ENCODE peak calls at places on chromosome 1, in eight cellular contexts. One of them, this sample, is unnamed. For H3K27me3 and H3K36me3, the result is how much of the 10 kb centered on the place peaks cover.

GRCh38 chr1:216742625-216743024 is 19.4 kb upstream of the ESRRG start:
- DNase-seq in PC-9: no peak
- DNase-seq in HAP-1: no peak
- DNase-seq in lower lobe of right lung: no peak
- DNase-seq in BE2C: peak
- DNase-seq in psoas muscle: no peak
- DNase-seq in mesendoderm: no peak
- DNase-seq in keratinocyte: no peak
- DNase-seq in this sample: no peak

GRCh38 chr1:114550336-114550735 is 31.1 kb downstream of the BCAS2 start:
- DNase-seq in PC-9: no peak
- DNase-seq in HAP-1: no peak
- DNase-seq in lower lobe of right lung: no peak
- DNase-seq in BE2C: no peak
- DNase-seq in psoas muscle: no peak
- DNase-seq in mesendoderm: peak
- DNase-seq in keratinocyte: no peak
- DNase-seq in this sample: no peak

GRCh38 chr1:184541537-184542152 is 154.8 kb downstream of the C1orf21 start:
- DNase-seq in PC-9: no peak
- DNase-seq in HAP-1: no peak
- DNase-seq in lower lobe of right lung: no peak
- DNase-seq in BE2C: no peak
- DNase-seq in psoas muscle: no peak
- DNase-seq in mesendoderm: no peak
- DNase-seq in keratinocyte: no peak
- DNase-seq in this sample: no peak

GRCh38 chr1:168879906-168880734 is 151.1 kb upstream of the DPT start:
- DNase-seq in PC-9: peak
- DNase-seq in HAP-1: no peak
- DNase-seq in lower lobe of right lung: no peak
- DNase-seq in BE2C: no peak
- DNase-seq in psoas muscle: no peak
- DNase-seq in mesendoderm: no peak
- DNase-seq in keratinocyte: no peak
- DNase-seq in this sample: no peak

GRCh38 chr1:42756956-42757891 is 9.6 kb downstream of the P3H1 start:
- DNase-seq in PC-9: no peak
- DNase-seq in HAP-1: peak
- DNase-seq in lower lobe of right lung: no peak
- DNase-seq in BE2C: peak
- DNase-seq in psoas muscle: no peak
- DNase-seq in mesendoderm: peak
- DNase-seq in keratinocyte: no peak
- DNase-seq in this sample: peak

GRCh38 chr1:228721407-228721806 is 13.9 kb upstream of the RHOU start:
- DNase-seq in PC-9: peak
- DNase-seq in HAP-1: no peak
- DNase-seq in lower lobe of right lung: no peak
- DNase-seq in BE2C: no peak
- DNase-seq in psoas muscle: no peak
- DNase-seq in mesendoderm: no peak
- DNase-seq in keratinocyte: no peak
- DNase-seq in this sample: no peak

GRCh38 chr1:232174306-232174705 is 455.6 kb downstream of the SIPA1L2 start:
- DNase-seq in PC-9: no peak
- DNase-seq in HAP-1: peak
- DNase-seq in lower lobe of right lung: no peak
- DNase-seq in BE2C: peak
- DNase-seq in psoas muscle: no peak
- DNase-seq in mesendoderm: no peak
- DNase-seq in keratinocyte: no peak
- DNase-seq in this sample: no peak

GRCh38 chr1:245859510-245860114 is 647.5 kb downstream of the SMYD3 start:
- DNase-seq in PC-9: no peak
- DNase-seq in HAP-1: no peak
- DNase-seq in lower lobe of right lung: no peak
- DNase-seq in BE2C: no peak
- DNase-seq in psoas muscle: no peak
- DNase-seq in mesendoderm: no peak
- DNase-seq in keratinocyte: peak
- DNase-seq in this sample: no peak

GRCh38 chr1:152141971-152142584 is 16.9 kb downstream of the RPTN start:
- DNase-seq in PC-9: peak
- DNase-seq in HAP-1: peak
- DNase-seq in lower lobe of right lung: peak
- DNase-seq in BE2C: peak
- DNase-seq in psoas muscle: peak
- DNase-seq in mesendoderm: peak
- DNase-seq in keratinocyte: peak
- DNase-seq in this sample: peak

DNA sequence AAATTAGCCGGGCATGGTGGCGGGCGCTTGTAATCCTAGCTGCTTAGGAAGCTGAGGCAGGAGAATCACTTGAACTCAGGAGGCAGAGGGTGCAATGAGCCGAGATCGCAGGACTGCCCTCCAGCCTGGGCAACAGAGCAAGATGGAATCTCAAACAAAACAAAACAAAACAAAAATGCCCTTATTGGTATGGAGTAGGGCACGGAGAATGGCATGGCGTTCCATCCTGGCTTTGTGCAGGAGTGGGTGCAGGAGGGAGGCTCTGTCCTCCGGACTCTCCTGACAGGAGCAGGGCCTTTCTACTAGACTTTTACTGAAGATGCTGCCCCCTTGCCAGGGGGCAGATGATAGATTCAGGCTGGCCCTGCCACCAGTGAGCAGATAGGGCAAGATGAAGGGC is 1.0 kb downstream of the TMEM61 start:
- DNase-seq in PC-9: no peak
- DNase-seq in HAP-1: no peak
- DNase-seq in lower lobe of right lung: no peak
- DNase-seq in BE2C: no peak
- DNase-seq in psoas muscle: no peak
- DNase-seq in mesendoderm: no peak
- DNase-seq in keratinocyte: no peak
- DNase-seq in this sample: no peak
- H3K27me3 ChIP-seq in PC-9: under half
- H3K27me3 ChIP-seq in HAP-1: under half
- H3K27me3 ChIP-seq in lower lobe of right lung: under half
- H3K27me3 ChIP-seq in BE2C: under half
- H3K27me3 ChIP-seq in psoas muscle: under half
- H3K27me3 ChIP-seq in mesendoderm: under half
- H3K27me3 ChIP-seq in keratinocyte: under half
- H3K27me3 ChIP-seq in this sample: under half

GRCh38 chr1:194618101-194618500 is 1431.7 kb upstream of the B3GALT2 start:
- DNase-seq in PC-9: no peak
- DNase-seq in HAP-1: no peak
- DNase-seq in lower lobe of right lung: no peak
- DNase-seq in BE2C: no peak
- DNase-seq in psoas muscle: no peak
- DNase-seq in mesendoderm: no peak
- DNase-seq in keratinocyte: no peak
- DNase-seq in this sample: no peak
- H3K4me3 ChIP-seq in PC-9: no peak
- H3K4me3 ChIP-seq in HAP-1: no peak
- H3K4me3 ChIP-seq in lower lobe of right lung: no peak
- H3K4me3 ChIP-seq in BE2C: no peak
- H3K4me3 ChIP-seq in psoas muscle: no peak
- H3K4me3 ChIP-seq in mesendoderm: no peak
- H3K4me3 ChIP-seq in keratinocyte: no peak
- H3K4me3 ChIP-seq in this sample: no peak

GRCh38 chr1:27548858-27549719 is 54.9 kb downstream of the AHDC1 start:
- DNase-seq in PC-9: no peak
- DNase-seq in HAP-1: no peak
- DNase-seq in lower lobe of right lung: no peak
- DNase-seq in BE2C: no peak
- DNase-seq in psoas muscle: no peak
- DNase-seq in mesendoderm: no peak
- DNase-seq in keratinocyte: no peak
- DNase-seq in this sample: no peak
- H3K36me3 ChIP-seq in PC-9: under half
- H3K36me3 ChIP-seq in HAP-1: under half
- H3K36me3 ChIP-seq in lower lobe of right lung: half or more
- H3K36me3 ChIP-seq in BE2C: under half
- H3K36me3 ChIP-seq in psoas muscle: under half
- H3K36me3 ChIP-seq in mesendoderm: under half
- H3K36me3 ChIP-seq in keratinocyte: under half
- H3K36me3 ChIP-seq in this sample: under half

GRCh38 chr1:173424137-173424536 is 53.0 kb upstream of the PRDX6 start:
- DNase-seq in PC-9: no peak
- DNase-seq in HAP-1: no peak
- DNase-seq in lower lobe of right lung: no peak
- DNase-seq in BE2C: no peak
- DNase-seq in psoas muscle: no peak
- DNase-seq in mesendoderm: no peak
- DNase-seq in keratinocyte: no peak
- DNase-seq in this sample: no peak

GRCh38 chr1:173423326-173423725 is 53.8 kb upstream of the PRDX6 start:
- DNase-seq in PC-9: no peak
- DNase-seq in HAP-1: no peak
- DNase-seq in lower lobe of right lung: no peak
- DNase-seq in BE2C: no peak
- DNase-seq in psoas muscle: no peak
- DNase-seq in mesendoderm: no peak
- DNase-seq in keratinocyte: no peak
- DNase-seq in this sample: no peak

GRCh38 chr1:173424786-173425407 is 52.2 kb upstream of the PRDX6 start:
- DNase-seq in PC-9: peak
- DNase-seq in HAP-1: no peak
- DNase-seq in lower lobe of right lung: no peak
- DNase-seq in BE2C: no peak
- DNase-seq in psoas muscle: no peak
- DNase-seq in mesendoderm: peak
- DNase-seq in keratinocyte: no peak
- DNase-seq in this sample: no peak

GRCh38 chr1:173427146-173428054 is 49.7 kb upstream of the PRDX6 start:
- DNase-seq in PC-9: no peak
- DNase-seq in HAP-1: no peak
- DNase-seq in lower lobe of right lung: no peak
- DNase-seq in BE2C: no peak
- DNase-seq in psoas muscle: no peak
- DNase-seq in mesendoderm: no peak
- DNase-seq in keratinocyte: no peak
- DNase-seq in this sample: no peak

GRCh38 chr1:173426057-173426456 is 51.1 kb upstream of the PRDX6 start:
- DNase-seq in PC-9: peak
- DNase-seq in HAP-1: no peak
- DNase-seq in lower lobe of right lung: no peak
- DNase-seq in BE2C: no peak
- DNase-seq in psoas muscle: no peak
- DNase-seq in mesendoderm: no peak
- DNase-seq in keratinocyte: no peak
- DNase-seq in this sample: no peak
- H3K27me3 ChIP-seq in PC-9: under half
- H3K27me3 ChIP-seq in HAP-1: under half
- H3K27me3 ChIP-seq in lower lobe of right lung: under half
- H3K27me3 ChIP-seq in BE2C: under half
- H3K27me3 ChIP-seq in psoas muscle: under half
- H3K27me3 ChIP-seq in mesendoderm: under half
- H3K27me3 ChIP-seq in keratinocyte: under half
- H3K27me3 ChIP-seq in this sample: under half

DNA sequence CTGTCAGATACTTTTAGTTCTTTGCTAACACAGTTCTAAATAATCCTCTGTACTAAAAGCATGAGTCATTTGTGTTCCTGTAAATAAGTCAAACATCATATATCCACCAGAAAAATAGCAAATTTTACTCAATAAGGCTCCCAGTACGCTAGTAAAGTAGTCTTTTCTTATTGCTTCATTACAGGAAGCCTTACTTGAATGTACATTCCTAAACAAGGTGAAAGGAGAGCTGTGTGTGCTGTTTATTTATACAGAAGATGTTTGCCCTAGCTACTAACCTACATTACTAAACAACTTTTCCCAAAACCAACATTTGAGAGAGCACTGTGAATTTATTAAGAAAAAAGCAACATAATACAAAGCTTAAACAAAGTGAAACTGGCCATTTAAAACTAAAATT is 52.0 kb downstream of the ZNHIT6 start:
- DNase-seq in PC-9: no peak
- DNase-seq in HAP-1: no peak
- DNase-seq in lower lobe of right lung: no peak
- DNase-seq in BE2C: no peak
- DNase-seq in psoas muscle: no peak
- DNase-seq in mesendoderm: no peak
- DNase-seq in keratinocyte: no peak
- DNase-seq in this sample: no peak
- H3K4me3 ChIP-seq in PC-9: no peak
- H3K4me3 ChIP-seq in HAP-1: no peak
- H3K4me3 ChIP-seq in lower lobe of right lung: no peak
- H3K4me3 ChIP-seq in BE2C: no peak
- H3K4me3 ChIP-seq in psoas muscle: no peak
- H3K4me3 ChIP-seq in mesendoderm: no peak
- H3K4me3 ChIP-seq in keratinocyte: no peak
- H3K4me3 ChIP-seq in this sample: no peak

DNA sequence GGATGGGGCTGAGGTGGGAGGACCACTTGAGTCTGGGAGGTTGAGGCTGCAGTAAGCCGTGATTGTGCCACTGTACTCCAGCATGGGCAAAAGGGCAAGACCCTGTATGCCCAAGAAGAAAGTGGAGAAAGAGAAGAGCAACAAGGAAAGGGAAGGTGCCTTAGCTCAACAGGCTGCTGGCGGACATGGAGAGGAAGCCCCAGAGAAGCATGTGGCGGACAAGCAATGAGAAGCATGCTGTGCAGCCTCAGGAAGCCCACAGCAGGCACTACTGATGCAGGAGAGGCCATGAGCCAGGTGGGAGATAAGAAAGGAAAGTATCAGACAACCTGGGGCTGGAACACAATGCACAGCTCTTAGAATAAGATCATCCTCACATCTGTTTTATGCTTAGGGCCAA is 32.6 kb upstream of the GNG4 start:
- DNase-seq in PC-9: no peak
- DNase-seq in HAP-1: no peak
- DNase-seq in lower lobe of right lung: no peak
- DNase-seq in BE2C: no peak
- DNase-seq in psoas muscle: no peak
- DNase-seq in mesendoderm: peak
- DNase-seq in keratinocyte: no peak
- DNase-seq in this sample: no peak
- H3K36me3 ChIP-seq in PC-9: under half
- H3K36me3 ChIP-seq in HAP-1: under half
- H3K36me3 ChIP-seq in lower lobe of right lung: half or more
- H3K36me3 ChIP-seq in BE2C: under half
- H3K36me3 ChIP-seq in psoas muscle: under half
- H3K36me3 ChIP-seq in mesendoderm: under half
- H3K36me3 ChIP-seq in keratinocyte: under half
- H3K36me3 ChIP-seq in this sample: under half

DNA sequence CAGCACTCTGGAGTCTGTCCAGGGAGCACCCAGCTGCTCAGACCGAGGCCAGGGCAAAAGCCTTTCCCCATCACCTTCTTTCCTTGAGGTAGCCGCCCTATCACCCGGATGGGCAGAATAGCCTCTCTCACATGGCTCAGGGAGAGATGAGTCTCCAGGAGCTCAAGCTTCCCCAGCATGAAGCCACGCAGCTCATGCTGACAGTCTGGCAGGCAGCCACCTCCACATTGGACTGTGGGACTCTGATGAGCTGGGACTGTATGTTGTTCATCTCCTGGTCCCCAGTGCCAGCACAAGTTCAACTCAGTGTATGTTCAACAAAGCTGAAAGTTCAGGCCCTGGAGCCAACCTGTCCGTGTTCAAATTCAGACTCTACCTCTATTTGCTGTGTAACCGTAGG is 75.2 kb upstream of the ZC3H12A start:
- DNase-seq in PC-9: no peak
- DNase-seq in HAP-1: no peak
- DNase-seq in lower lobe of right lung: no peak
- DNase-seq in BE2C: no peak
- DNase-seq in psoas muscle: no peak
- DNase-seq in mesendoderm: no peak
- DNase-seq in keratinocyte: no peak
- DNase-seq in this sample: no peak
- H3K27me3 ChIP-seq in PC-9: half or more
- H3K27me3 ChIP-seq in HAP-1: under half
- H3K27me3 ChIP-seq in lower lobe of right lung: under half
- H3K27me3 ChIP-seq in BE2C: under half
- H3K27me3 ChIP-seq in psoas muscle: under half
- H3K27me3 ChIP-seq in mesendoderm: under half
- H3K27me3 ChIP-seq in keratinocyte: under half
- H3K27me3 ChIP-seq in this sample: under half

This sample was measured in kidney epithelial cell.